ENCODE peak calls at places on chromosomes 11 and 22, in ten cellular contexts. N, V, I, H, D, A, B, K, S and L are unnamed samples.

GRCh38 chr11:120510406-120511115 is 987 bp upstream of the GRIK4 start:
- DNase-seq in N (peak), V (no peak), I (peak), H (no peak), D (no peak), A (no peak), B (no peak), K (no peak), S (no peak), L (no peak)

GRCh38 chr11:37849731-37850130 is 1251.7 kb upstream of the RAG2 start:
- DNase-seq in N (no peak), V (no peak), I (no peak), H (no peak), D (no peak), A (no peak), B (no peak), K (no peak), S (no peak), L (no peak)

GRCh38 chr11:33857924-33858323 is 34.0 kb downstream of the LMO2 start:
- DNase-seq in N (peak), V (peak), I (peak), H (peak), D (peak), A (peak), B (peak), K (peak), S (peak), L (peak)

GRCh38 chr22:36560001-36560400 is 31.0 kb upstream of the EIF3D start:
- DNase-seq in N (no peak), V (no peak), I (no peak), H (no peak), D (no peak), A (no peak), B (no peak), K (no peak), S (no peak), L (no peak)

GRCh38 chr11:73290536-73290935 is 17.5 kb upstream of the ARHGEF17 start:
- DNase-seq in N (no peak), V (no peak), I (no peak), H (no peak), D (no peak), A (no peak), B (no peak), K (no peak), S (no peak), L (no peak)

GRCh38 chr11:73240190-73240781 is 22.2 kb downstream of the P2RY2 start:
- DNase-seq in N (no peak), V (peak), I (no peak), H (peak), D (no peak), A (peak), B (no peak), K (peak), S (peak), L (no peak)

GRCh38 chr22:38203090-38203810 is 1.5 kb downstream of the MAFF start:
- DNase-seq in N (peak), V (peak), I (no peak), H (peak), D (no peak), A (peak), B (no peak), K (peak), S (peak), L (no peak)

GRCh38 chr11:86571273-86571948 is 101.0 kb downstream of the ME3 start:
- DNase-seq in N (no peak), V (peak), I (no peak), H (peak), D (no peak), A (no peak), B (peak), K (peak), S (no peak), L (no peak)

GRCh38 chr22:23119492-23120414 is 22.0 kb downstream of the RSPH14 start:
- DNase-seq in N (no peak), V (no peak), I (no peak), H (no peak), D (peak), A (no peak), B (no peak), K (no peak), S (no peak), L (no peak)

GRCh38 chr11:2561283-2562180 is 116.7 kb downstream of the KCNQ1 start:
- DNase-seq in N (peak), V (no peak), I (no peak), H (no peak), D (no peak), A (no peak), B (no peak), K (no peak), S (peak), L (no peak)

GRCh38 chr11:73413246-73413645 is 37.0 kb downstream of the RELT start:
- DNase-seq in N (no peak), V (no peak), I (no peak), H (no peak), D (no peak), A (no peak), B (no peak), K (no peak), S (no peak), L (no peak)

GRCh38 chr11:7538466-7539454 is 25.0 kb downstream of the PPFIBP2 start:
- DNase-seq in N (no peak), V (peak), I (no peak), H (no peak), D (no peak), A (no peak), B (no peak), K (no peak), S (no peak), L (no peak)

GRCh38 chr11:87224486-87224885 is 186.8 kb downstream of the TMEM135 start:
- DNase-seq in N (no peak), V (no peak), I (no peak), H (no peak), D (no peak), A (no peak), B (no peak), K (no peak), S (no peak), L (no peak)

GRCh38 chr11:117084992-117085391 is 13.2 kb downstream of the SIK3 start:
- DNase-seq in N (no peak), V (no peak), I (no peak), H (no peak), D (no peak), A (no peak), B (no peak), K (no peak), S (no peak), L (no peak)

GRCh38 chr11:3169235-3169951 is 4.3 kb upstream of the OSBPL5 start:
- DNase-seq in N (peak), V (peak), I (peak), H (peak), D (no peak), A (peak), B (peak), K (peak), S (peak), L (no peak)

GRCh38 chr11:68954970-68955958 is 25.5 kb downstream of the MRGPRD start:
- DNase-seq in N (peak), V (no peak), I (no peak), H (peak), D (no peak), A (no peak), B (no peak), K (no peak), S (peak), L (peak)

GRCh38 chr11:118046964-118047700 is 29.7 kb upstream of the TMPRSS4 start:
- DNase-seq in N (no peak), V (no peak), I (no peak), H (no peak), D (no peak), A (no peak), B (no peak), K (no peak), S (no peak), L (no peak)

GRCh38 chr11:22666700-22667439 is 459 bp downstream of the GAS2 start:
- DNase-seq in N (peak), V (peak), I (peak), H (peak), D (peak), A (no peak), B (no peak), K (peak), S (peak), L (no peak)

GRCh38 chr11:116073854-116074837 is 569.9 kb upstream of the CADM1 start:
- DNase-seq in N (no peak), V (peak), I (peak), H (no peak), D (peak), A (no peak), B (no peak), K (peak), S (no peak), L (no peak)

GRCh38 chr22:43747877-43748276 is 64.2 kb downstream of the EFCAB6 start:
- DNase-seq in N (no peak), V (no peak), I (no peak), H (no peak), D (no peak), A (no peak), B (no peak), K (no peak), S (no peak), L (no peak)
- TF ChIP-seq CTCF in N (no peak), V (no peak), I (no peak), H (peak), D (no peak), A (no peak), B (no peak), K (no peak), S (no peak), L (no peak)

DNA sequence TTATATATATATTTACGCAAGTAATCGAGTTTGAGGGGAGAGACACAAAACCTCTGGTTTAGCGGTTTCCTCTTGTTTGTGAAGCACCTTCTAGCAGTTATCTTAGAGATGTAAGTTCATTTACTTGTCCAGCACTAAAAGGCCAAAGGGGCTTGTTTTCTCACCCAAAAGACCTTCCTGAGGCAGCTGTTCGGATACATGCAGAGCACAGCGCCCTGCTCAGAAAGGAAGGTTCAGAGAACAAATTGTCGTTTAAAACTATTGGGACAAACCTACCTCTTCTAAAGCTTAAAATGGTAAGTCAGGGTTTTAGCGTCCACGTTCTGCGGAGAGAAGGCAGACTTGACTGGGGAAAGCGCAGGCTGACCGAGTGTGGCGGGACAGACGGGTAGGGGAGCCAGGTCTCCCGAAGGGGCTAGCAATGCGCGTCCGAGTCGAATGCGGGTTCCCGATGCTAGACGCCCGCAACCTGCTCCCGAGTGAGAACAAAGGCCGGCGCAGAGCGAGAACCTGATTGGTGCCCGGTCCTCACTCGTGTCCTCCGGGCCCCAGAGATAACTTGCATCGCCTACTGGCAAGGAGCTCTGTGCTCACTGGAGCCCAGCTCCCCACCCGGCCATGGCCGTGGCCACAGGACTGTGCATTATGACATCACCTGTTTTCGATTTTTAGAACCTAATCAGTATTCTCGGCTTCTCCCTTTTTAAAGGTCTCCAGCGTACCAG is 1.0 kb upstream of the SESN3 start:
- DNase-seq in N (peak), V (peak), I (peak), H (peak), D (peak), A (peak), B (no peak), K (peak), S (peak), L (peak)
- TF ChIP-seq CTCF in N (no peak), V (no peak), I (no peak), H (no peak), D (no peak), A (peak), B (no peak), K (no peak), S (no peak), L (no peak)

GRCh38 chr11:19329910-19330309 is 89.2 kb upstream of the E2F8 start:
- DNase-seq in N (no peak), V (no peak), I (no peak), H (no peak), D (no peak), A (no peak), B (no peak), K (no peak), S (no peak), L (no peak)

GRCh38 chr11:19323502-19323901 is 82.8 kb upstream of the E2F8 start:
- DNase-seq in N (no peak), V (no peak), I (no peak), H (no peak), D (no peak), A (no peak), B (no peak), K (no peak), S (no peak), L (no peak)

GRCh38 chr11:19328586-19329311 is 88.0 kb upstream of the E2F8 start:
- DNase-seq in N (no peak), V (no peak), I (no peak), H (no peak), D (no peak), A (no peak), B (no peak), K (no peak), S (no peak), L (no peak)

GRCh38 chr11:19327280-19327679 is 86.5 kb upstream of the E2F8 start:
- DNase-seq in N (no peak), V (no peak), I (no peak), H (no peak), D (no peak), A (no peak), B (no peak), K (no peak), S (no peak), L (no peak)

DNA sequence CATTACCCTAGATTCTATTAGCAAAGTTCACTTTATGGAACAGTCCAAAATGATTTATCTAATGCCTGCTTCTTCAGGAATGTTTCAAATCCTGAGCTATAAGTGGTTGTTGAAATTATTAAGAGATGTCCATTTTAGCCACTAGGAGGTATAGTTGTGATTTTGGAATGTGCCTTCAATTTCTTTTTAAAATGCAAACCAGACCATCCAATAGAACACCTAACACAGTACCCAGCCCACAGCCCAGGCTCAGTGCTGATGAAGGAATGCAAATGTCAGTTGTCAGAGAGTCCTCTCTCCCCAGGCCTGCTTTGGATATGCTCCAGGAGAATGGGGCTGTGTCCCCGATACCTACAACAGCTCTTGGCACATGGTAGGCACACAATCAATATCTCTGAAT is 85.8 kb upstream of the E2F8 start:
- DNase-seq in N (no peak), V (no peak), I (no peak), H (no peak), D (no peak), A (no peak), B (no peak), K (no peak), S (no peak), L (no peak)
- TF ChIP-seq CTCF in N (no peak), V (no peak), I (no peak), H (no peak), D (peak), A (peak), B (no peak), K (peak), S (peak), L (no peak)

DNA sequence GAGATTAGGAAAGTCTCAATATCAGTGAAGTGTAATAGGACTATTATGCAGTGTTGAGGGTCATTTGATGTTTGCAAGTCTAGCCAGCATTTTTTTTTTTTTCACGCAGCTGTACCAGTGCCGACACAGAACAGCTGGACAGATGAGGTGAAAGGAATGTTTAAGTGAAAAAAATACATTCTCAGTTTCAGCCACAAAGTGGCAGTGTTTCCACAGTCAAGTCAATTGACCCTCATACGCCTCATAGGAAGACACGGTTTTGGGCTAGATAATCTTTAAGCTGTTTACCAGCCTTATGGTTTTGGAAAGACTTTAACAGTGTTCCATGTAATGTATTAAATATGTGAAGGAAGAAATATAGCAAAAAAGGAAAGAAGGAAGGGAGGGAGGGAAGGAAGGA is 349.9 kb upstream of the ANO3 start:
- DNase-seq in N (no peak), V (peak), I (no peak), H (no peak), D (peak), A (peak), B (no peak), K (peak), S (no peak), L (no peak)
- TF ChIP-seq CTCF in N (peak), V (peak), I (peak), H (peak), D (peak), A (peak), B (no peak), K (peak), S (peak), L (no peak)

DNA sequence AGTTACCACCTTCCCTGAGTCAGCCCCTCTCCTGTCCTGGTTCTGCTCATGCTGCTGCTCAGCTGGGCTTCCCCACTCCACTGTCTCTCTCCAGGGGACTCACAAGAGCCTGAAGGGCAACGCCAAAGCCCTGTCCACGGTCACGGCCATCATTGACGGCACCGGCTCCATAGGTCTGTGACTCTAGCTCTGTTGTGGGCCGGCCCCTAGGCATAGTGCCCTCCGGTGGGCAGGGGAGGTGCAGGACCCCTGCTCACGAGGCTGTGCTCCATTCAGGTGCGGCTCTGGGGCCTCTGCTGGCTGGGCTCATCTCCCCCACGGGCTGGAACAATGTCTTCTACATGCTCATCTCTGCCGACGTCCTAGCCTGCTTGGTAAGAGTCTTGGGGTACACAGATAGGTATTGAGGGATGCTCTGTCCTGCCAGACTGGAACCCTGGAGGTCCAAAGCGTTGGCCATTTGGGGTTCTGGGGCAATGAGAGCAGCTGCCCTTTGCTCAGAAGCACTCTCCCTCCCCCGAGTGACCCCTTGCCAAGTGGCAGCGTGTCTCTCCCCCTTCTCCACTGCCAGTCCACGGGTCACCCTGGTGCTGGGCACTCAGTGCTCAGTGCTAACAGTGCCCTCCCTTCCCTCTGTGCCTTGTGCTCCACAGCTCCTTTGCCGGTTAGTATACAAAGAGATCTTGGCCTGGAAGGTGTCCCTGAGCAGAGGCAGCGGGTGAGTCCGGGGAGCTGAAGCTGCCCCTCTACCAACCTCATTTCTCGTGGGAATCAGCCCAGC is 22.4 kb downstream of the SLC37A2 start:
- DNase-seq in N (peak), V (no peak), I (no peak), H (peak), D (peak), A (no peak), B (no peak), K (no peak), S (no peak), L (no peak)
- TF ChIP-seq CTCF in N (no peak), V (peak), I (no peak), H (peak), D (peak), A (no peak), B (no peak), K (no peak), S (no peak), L (no peak)

DNA sequence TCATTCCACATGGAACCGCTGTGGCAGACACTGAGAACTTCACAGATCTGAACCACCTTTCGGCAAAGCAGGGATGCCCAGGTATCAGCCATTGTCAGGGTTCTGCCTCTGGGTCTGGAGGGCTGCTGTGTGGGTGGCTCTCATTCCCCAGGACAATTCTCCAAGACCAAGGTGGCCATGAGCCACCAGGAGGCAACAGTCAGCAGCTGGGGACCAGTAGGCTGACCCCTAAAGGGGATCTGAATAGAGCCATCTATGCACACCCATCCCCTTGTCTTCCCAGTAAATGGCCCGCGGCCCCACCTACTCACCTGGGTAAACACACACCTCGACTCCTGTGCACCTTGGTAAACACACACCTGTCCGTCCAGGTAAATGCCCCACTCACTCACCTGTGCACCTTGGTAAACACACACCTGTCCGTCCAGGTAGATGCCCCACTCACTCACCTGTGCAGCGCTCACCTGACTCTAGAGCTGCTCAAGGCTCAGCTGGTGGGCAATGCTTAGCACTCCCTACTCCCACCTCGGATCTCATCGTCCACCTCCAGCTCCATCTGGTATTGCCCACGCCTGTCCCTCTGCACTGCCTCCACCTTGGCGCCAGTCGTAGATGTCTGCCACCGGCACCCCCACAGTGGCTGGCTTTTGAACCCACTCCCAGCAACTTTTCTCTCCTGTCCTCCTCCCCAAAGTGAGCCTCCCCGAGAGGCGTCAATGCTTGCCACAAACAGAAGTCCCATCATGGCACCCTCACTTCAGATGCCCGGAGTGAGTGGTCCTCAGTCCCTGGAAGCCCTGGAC is 10.2 kb downstream of the SLC25A1 start:
- DNase-seq in N (no peak), V (peak), I (no peak), H (peak), D (no peak), A (no peak), B (no peak), K (no peak), S (no peak), L (no peak)
- TF ChIP-seq CTCF in N (no peak), V (peak), I (no peak), H (peak), D (no peak), A (no peak), B (peak), K (no peak), S (no peak), L (no peak)